ENCODE peak calls at places on chromosomes 16 and 17, in six cellular contexts. K, S, A, L, Z and U are unnamed samples. For H3K4me1, the result is how much of the 10 kb centered on the place peaks cover.

GRCh38 chr16:84616515-84616914 is 1.4 kb downstream of the COTL1 start:
- DNase-seq in A (no peak), S (no peak), L (no peak), Z (no peak), K (no peak), U (no peak)

GRCh38 chr16:56477096-56477878 is 25.9 kb downstream of the OGFOD1 start:
- DNase-seq in K (no peak), L (no peak), A (no peak), S (no peak), Z (peak), U (no peak)

GRCh38 chr16:12366313-12366712 is 389.8 kb downstream of the SNX29 start:
- DNase-seq in S (no peak), Z (no peak), L (no peak), A (no peak), K (no peak), U (no peak)

GRCh38 chr17:70819183-70819582 is 649.9 kb downstream of the KCNJ2 start:
- DNase-seq in Z (no peak), A (no peak), L (no peak), S (no peak), K (no peak), U (no peak)

GRCh38 chr16:1929578-1930337 is 11.5 kb upstream of the HS3ST6 start:
- DNase-seq in Z (peak), A (peak), L (peak), K (peak), S (peak), U (peak)

GRCh38 chr17:64706224-64707076 is 44.3 kb upstream of the SMURF2 start:
- DNase-seq in S (no peak), L (no peak), K (no peak), A (no peak), Z (no peak), U (no peak)

GRCh38 chr17:39152134-39152884 is 872 bp upstream of the PLXDC1 start:
- DNase-seq in A (no peak), S (peak), L (peak), K (no peak), Z (no peak), U (no peak)

GRCh38 chr16:22373662-22374310 is 633 bp downstream of the CDR2 start:
- DNase-seq in S (peak), Z (no peak), K (peak), L (peak), A (peak), U (peak)

GRCh38 chr17:4815043-4815675 is 8.2 kb downstream of the PLD2 start:
- DNase-seq in L (no peak), A (no peak), K (no peak), S (no peak), Z (no peak), U (no peak)

GRCh38 chr17:59825533-59826316 is 67.0 kb downstream of the TUBD1 start:
- DNase-seq in L (no peak), K (no peak), A (no peak), Z (peak), S (no peak), U (no peak)

GRCh38 chr16:72371307-72372081 is 199.5 kb upstream of the PMFBP1 start:
- DNase-seq in K (peak), A (no peak), L (no peak), S (no peak), Z (peak), U (no peak)

GRCh38 chr16:67470314-67470713 is 10.6 kb downstream of the ATP6V0D1 start:
- DNase-seq in S (peak), K (no peak), Z (no peak), L (peak), A (peak), U (no peak)

GRCh38 chr17:45267436-45268055 is 5.7 kb upstream of the SPATA32 start:
- DNase-seq in K (no peak), Z (no peak), S (no peak), L (no peak), A (no peak), U (no peak)

GRCh38 chr17:10126554-10127493 is 71.6 kb downstream of the GAS7 start:
- DNase-seq in Z (peak), A (no peak), S (peak), K (no peak), L (no peak), U (no peak)

GRCh38 chr17:3043737-3044365 is 19.6 kb downstream of the OR1D5 start:
- DNase-seq in K (peak), A (no peak), Z (no peak), S (no peak), L (no peak), U (peak)
- H3K4me3 ChIP-seq in K (no peak), A (no peak), Z (no peak), S (no peak), L (no peak), U (no peak)

GRCh38 chr17:35116845-35117244 is 2.8 kb downstream of the RAD51D start:
- DNase-seq in Z (no peak), S (no peak), A (no peak), K (no peak), L (no peak), U (no peak)
- TF ChIP-seq CTCF in Z (no peak), S (no peak), A (no peak), K (no peak), L (no peak), U (no peak)

DNA sequence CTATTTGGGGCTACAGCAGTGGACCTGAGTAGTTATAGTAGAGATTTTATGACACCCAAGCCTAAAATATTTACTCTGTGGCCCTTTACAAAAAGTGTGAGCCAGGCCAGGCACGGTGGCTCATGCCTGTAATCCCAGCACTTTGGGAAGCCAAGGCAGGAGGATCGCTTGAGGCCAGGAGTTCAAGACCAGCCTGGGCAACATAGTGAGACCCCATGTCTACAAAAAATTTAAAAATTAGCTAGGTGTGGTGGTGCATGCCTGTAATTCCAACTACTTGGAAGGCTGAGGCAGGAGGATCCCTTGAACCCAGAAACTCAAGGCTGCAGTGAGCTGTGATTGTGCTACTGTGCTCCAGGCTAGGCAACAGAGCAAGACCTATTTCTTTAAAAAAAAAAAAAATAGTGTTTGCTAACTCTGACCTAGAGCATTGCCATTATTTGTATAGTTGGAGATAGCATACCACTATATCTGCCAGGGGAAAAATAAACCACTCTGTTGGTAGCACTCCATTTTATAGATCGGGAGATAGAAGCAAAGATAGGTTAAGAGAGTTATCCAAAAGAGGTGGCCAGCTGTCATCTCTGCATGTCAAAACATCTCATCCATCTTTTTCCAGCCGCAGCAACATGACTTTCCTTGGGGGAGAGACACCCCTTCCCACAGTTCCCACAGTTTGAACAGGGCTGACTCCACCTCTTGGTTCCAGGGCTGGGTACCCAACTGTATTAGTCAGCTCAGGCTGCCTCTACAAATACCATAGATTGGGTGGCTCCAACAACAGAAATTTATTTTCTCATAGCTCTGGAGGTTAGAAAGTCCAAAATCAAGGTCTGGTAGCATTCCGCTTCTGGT is 3.0 kb upstream of the ITPRIPL2 start:
- DNase-seq in S (no peak), K (no peak), Z (no peak), A (no peak), L (no peak), U (no peak)
- H3K4me1 ChIP-seq in S (under half), K (under half), Z (under half), A (under half), L (under half), U (under half)

DNA sequence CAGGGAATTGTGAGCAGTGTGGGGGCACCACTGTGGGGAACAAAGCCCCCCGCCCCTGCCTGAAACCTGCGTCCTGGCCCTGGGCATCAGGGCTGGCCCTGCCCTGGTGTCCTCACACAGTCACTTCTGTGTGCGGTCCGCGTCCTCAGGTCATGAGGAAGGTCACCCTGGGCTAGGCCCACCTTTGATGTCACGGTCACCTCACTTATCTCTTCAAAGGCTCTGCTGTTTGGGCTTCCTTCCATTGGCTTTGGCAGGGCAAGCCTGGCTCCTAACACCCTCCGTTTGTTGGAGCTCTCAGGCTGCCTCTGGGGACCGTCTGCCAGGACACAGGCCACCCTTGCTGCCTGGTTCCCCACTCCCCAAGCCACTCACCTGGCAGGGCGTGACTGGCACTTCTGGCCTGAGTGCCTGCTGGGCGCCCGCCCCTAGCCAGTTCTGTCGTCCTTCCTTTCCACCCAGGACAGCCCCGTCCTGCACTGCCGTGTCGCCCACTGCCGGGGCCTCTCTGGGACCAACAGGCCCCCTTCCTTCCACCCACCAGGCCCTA is 8.8 kb downstream of the CENPX start:
- DNase-seq in A (peak), L (peak), K (no peak), Z (no peak), S (no peak), U (no peak)
- H3K4me3 ChIP-seq in A (peak), L (peak), K (no peak), Z (no peak), S (no peak), U (no peak)

GRCh38 chr17:29048440-29049360 is 5.8 kb downstream of the PIPOX start:
- DNase-seq in A (no peak), K (peak), L (no peak), Z (peak), S (no peak), U (no peak)

GRCh38 chr17:29050176-29050575 is 7.2 kb downstream of the PIPOX start:
- DNase-seq in S (no peak), Z (no peak), A (no peak), L (no peak), K (no peak), U (no peak)

GRCh38 chr17:29051194-29051593 is 8.3 kb downstream of the PIPOX start:
- DNase-seq in Z (no peak), L (no peak), K (no peak), S (no peak), A (no peak), U (no peak)

GRCh38 chr17:29049541-29050150 is 6.7 kb downstream of the PIPOX start:
- DNase-seq in L (no peak), Z (no peak), K (peak), A (no peak), S (no peak), U (no peak)

DNA sequence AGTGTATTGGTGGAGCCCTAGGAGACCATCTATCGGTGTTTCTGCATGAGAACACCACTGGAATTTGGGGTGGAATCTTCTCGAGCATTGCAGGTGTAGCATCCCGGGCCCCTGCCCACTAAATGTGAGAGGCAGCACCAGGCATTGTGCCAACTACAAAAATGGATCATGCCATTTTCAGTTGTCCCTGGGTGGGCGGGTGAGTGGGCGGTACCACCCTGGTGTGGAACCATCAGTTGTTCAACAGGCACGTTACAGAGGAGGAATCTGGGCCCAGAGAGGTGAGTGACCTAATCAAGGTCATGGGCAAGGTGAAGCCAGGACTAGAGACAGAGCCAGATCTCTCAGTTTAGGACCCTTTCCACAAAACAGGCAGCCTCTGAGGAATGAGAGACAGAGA is 8.8 kb downstream of the PIPOX start:
- DNase-seq in A (no peak), K (no peak), Z (no peak), S (no peak), L (no peak), U (no peak)
- TF ChIP-seq CTCF in A (no peak), K (no peak), Z (no peak), S (no peak), L (no peak), U (no peak)

DNA sequence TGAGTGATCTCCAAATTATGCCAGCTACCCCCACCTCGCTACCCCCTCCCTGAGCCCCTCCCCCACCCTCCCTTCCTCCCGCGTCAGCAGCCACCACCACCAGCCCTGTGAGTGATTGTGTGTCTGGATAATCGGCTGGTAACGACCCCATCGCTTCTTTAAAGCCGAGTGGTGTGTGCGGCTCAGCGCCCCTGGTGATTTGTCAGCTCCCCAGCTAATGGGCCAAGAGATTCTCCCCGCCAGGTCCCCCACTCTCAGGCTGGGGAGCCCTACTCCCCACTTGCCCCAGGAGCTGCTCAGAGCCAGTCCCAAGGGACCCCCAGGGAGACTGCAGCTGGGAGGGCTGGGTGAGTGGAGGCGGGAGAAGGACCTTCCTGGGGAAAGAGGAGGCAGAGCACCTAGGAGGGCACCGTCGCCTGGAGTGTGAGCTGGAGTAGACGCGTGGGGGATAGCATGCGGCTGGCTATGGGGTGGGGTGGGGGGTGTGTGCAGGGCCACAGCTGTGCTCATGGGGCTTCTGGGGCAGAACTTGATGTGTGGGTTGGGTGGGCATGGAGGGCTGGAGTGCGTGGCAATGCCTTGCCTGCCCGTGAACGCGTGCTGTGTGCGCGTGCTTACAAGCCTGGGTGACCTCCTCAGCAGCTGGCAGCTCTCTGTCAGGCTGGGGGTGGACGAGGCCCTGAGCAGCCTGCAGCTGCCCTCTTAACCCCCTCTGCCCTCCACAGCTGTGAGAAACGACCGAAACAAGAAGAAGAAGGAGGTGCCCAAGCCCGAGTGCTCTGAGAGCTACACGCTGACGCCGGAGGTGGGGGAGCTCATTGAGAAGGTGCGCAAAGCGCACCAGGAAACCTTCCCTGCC is 13.1 kb downstream of the GJD3 start:
- DNase-seq in L (no peak), A (no peak), K (peak), S (peak), Z (no peak), U (no peak)
- H3K4me1 ChIP-seq in L (half or more), A (half or more), K (half or more), S (under half), Z (under half), U (under half)

DNA sequence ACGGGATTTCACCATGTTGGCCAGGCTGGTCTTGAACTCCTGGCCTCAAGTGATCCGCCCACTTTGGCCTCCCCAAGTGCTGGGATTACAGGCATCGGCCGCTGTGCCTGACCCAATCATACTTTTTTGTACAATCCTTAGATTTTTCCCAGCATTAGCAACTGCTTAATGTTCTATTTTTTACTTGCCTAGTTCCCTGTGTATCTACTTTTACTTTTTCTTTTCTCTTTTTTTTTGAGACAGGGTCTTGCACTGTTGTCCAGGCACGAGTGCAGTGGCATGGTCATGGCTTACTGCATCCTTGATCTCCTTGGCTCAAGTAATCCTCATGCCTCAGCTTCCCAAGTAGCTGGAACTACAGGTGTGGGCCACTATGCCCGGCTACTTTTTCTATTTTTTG is 9.5 kb downstream of the GRB2 start:
- DNase-seq in K (no peak), L (no peak), Z (no peak), A (no peak), S (no peak), U (no peak)
- H3K4me3 ChIP-seq in K (no peak), L (no peak), Z (no peak), A (no peak), S (no peak), U (no peak)